ENCODE peak calls at places on chromosomes 4 and X, in seven cellular contexts. One of them, this sample, is unnamed. For H3K4me1, the result is how much of the 10 kb centered on the place peaks cover.

GRCh38 chr4:127730142-127730913 is at the start of gene SLC25A31:
- DNase-seq in tibial nerve: no peak
- DNase-seq in breast epithelium: no peak
- DNase-seq in neural progenitor cell: no peak
- DNase-seq in ascending aorta: no peak
- DNase-seq in DND-41: no peak
- DNase-seq in osteoblast: peak
- DNase-seq in this sample: no peak

GRCh38 chr4:97367878-97368277 is 775.4 kb downstream of the STPG2 start:
- DNase-seq in tibial nerve: no peak
- DNase-seq in breast epithelium: no peak
- DNase-seq in neural progenitor cell: no peak
- DNase-seq in ascending aorta: no peak
- DNase-seq in DND-41: no peak
- DNase-seq in osteoblast: no peak
- DNase-seq in this sample: no peak

GRCh38 chrX:132023896-132024386 is 839 bp downstream of the STK26 start:
- DNase-seq in tibial nerve: no peak
- DNase-seq in breast epithelium: no peak
- DNase-seq in neural progenitor cell: peak
- DNase-seq in ascending aorta: no peak
- DNase-seq in DND-41: peak
- DNase-seq in osteoblast: no peak
- DNase-seq in this sample: peak

GRCh38 chrX:132226169-132226568 is 6.9 kb upstream of the RAP2C start:
- DNase-seq in tibial nerve: no peak
- DNase-seq in breast epithelium: no peak
- DNase-seq in neural progenitor cell: no peak
- DNase-seq in ascending aorta: no peak
- DNase-seq in DND-41: no peak
- DNase-seq in osteoblast: no peak
- DNase-seq in this sample: no peak

GRCh38 chr4:38119663-38120374 is 159.6 kb downstream of the PTTG2 start:
- DNase-seq in tibial nerve: no peak
- DNase-seq in breast epithelium: no peak
- DNase-seq in neural progenitor cell: no peak
- DNase-seq in ascending aorta: no peak
- DNase-seq in DND-41: no peak
- DNase-seq in osteoblast: no peak
- DNase-seq in this sample: no peak

GRCh38 chr4:53702334-53703266 is 111.3 kb upstream of the LNX1 start:
- DNase-seq in tibial nerve: peak
- DNase-seq in breast epithelium: peak
- DNase-seq in neural progenitor cell: peak
- DNase-seq in ascending aorta: peak
- DNase-seq in DND-41: no peak
- DNase-seq in osteoblast: peak
- DNase-seq in this sample: no peak

GRCh38 chr4:81499840-81500239 is 28.1 kb upstream of the RASGEF1B start:
- DNase-seq in tibial nerve: no peak
- DNase-seq in breast epithelium: no peak
- DNase-seq in neural progenitor cell: peak
- DNase-seq in ascending aorta: no peak
- DNase-seq in DND-41: no peak
- DNase-seq in osteoblast: peak
- DNase-seq in this sample: no peak

GRCh38 chr4:15756361-15756861 is 21.7 kb upstream of the CD38 start:
- DNase-seq in tibial nerve: no peak
- DNase-seq in breast epithelium: no peak
- DNase-seq in neural progenitor cell: no peak
- DNase-seq in ascending aorta: no peak
- DNase-seq in DND-41: peak
- DNase-seq in osteoblast: peak
- DNase-seq in this sample: peak

GRCh38 chrX:41333744-41333993 is 293 bp upstream of the DDX3X start:
- DNase-seq in tibial nerve: peak
- DNase-seq in breast epithelium: no peak
- DNase-seq in neural progenitor cell: peak
- DNase-seq in ascending aorta: peak
- DNase-seq in DND-41: peak
- DNase-seq in osteoblast: peak
- DNase-seq in this sample: no peak

GRCh38 chr4:8132400-8132799 is 26.2 kb downstream of the ABLIM2 start:
- DNase-seq in tibial nerve: no peak
- DNase-seq in breast epithelium: no peak
- DNase-seq in neural progenitor cell: no peak
- DNase-seq in ascending aorta: no peak
- DNase-seq in DND-41: no peak
- DNase-seq in osteoblast: no peak
- DNase-seq in this sample: no peak

GRCh38 chrX:147846676-147847075 is 65.0 kb upstream of the FMR1 start:
- DNase-seq in tibial nerve: no peak
- DNase-seq in breast epithelium: no peak
- DNase-seq in neural progenitor cell: no peak
- DNase-seq in ascending aorta: no peak
- DNase-seq in DND-41: no peak
- DNase-seq in osteoblast: no peak
- DNase-seq in this sample: no peak

GRCh38 chrX:72105436-72105835 is 26.3 kb downstream of the RTL5 start:
- DNase-seq in tibial nerve: no peak
- DNase-seq in breast epithelium: no peak
- DNase-seq in neural progenitor cell: no peak
- DNase-seq in ascending aorta: no peak
- DNase-seq in DND-41: no peak
- DNase-seq in osteoblast: peak
- DNase-seq in this sample: peak

GRCh38 chr4:17494258-17494657 is 17.6 kb downstream of the QDPR start:
- DNase-seq in tibial nerve: no peak
- DNase-seq in breast epithelium: no peak
- DNase-seq in neural progenitor cell: no peak
- DNase-seq in ascending aorta: no peak
- DNase-seq in DND-41: no peak
- DNase-seq in osteoblast: peak
- DNase-seq in this sample: no peak

GRCh38 chr4:54102747-54103146 is 2.8 kb downstream of the GSX2 start:
- DNase-seq in tibial nerve: no peak
- DNase-seq in breast epithelium: no peak
- DNase-seq in neural progenitor cell: no peak
- DNase-seq in ascending aorta: no peak
- DNase-seq in DND-41: no peak
- DNase-seq in osteoblast: no peak
- DNase-seq in this sample: no peak

GRCh38 chr4:89134775-89135319 is 23.5 kb downstream of the TIGD2 start:
- DNase-seq in tibial nerve: peak
- DNase-seq in breast epithelium: no peak
- DNase-seq in neural progenitor cell: no peak
- DNase-seq in ascending aorta: no peak
- DNase-seq in DND-41: no peak
- DNase-seq in osteoblast: no peak
- DNase-seq in this sample: no peak

GRCh38 chr4:118345813-118346212 is 7.0 kb downstream of the PRSS12 start:
- DNase-seq in tibial nerve: no peak
- DNase-seq in breast epithelium: no peak
- DNase-seq in neural progenitor cell: no peak
- DNase-seq in ascending aorta: no peak
- DNase-seq in DND-41: no peak
- DNase-seq in osteoblast: no peak
- DNase-seq in this sample: no peak

GRCh38 chr4:3765271-3766206 is 646 bp upstream of the ADRA2C start:
- DNase-seq in tibial nerve: no peak
- DNase-seq in breast epithelium: no peak
- DNase-seq in neural progenitor cell: peak
- DNase-seq in ascending aorta: peak
- DNase-seq in DND-41: no peak
- DNase-seq in osteoblast: peak
- DNase-seq in this sample: no peak

GRCh38 chr4:3851211-3851610 is 85.0 kb downstream of the ADRA2C start:
- DNase-seq in tibial nerve: no peak
- DNase-seq in breast epithelium: no peak
- DNase-seq in neural progenitor cell: peak
- DNase-seq in ascending aorta: no peak
- DNase-seq in DND-41: no peak
- DNase-seq in osteoblast: peak
- DNase-seq in this sample: no peak

GRCh38 chr4:38684271-38684670 is 20.3 kb downstream of the KLF3 start:
- DNase-seq in tibial nerve: no peak
- DNase-seq in breast epithelium: no peak
- DNase-seq in neural progenitor cell: no peak
- DNase-seq in ascending aorta: no peak
- DNase-seq in DND-41: no peak
- DNase-seq in osteoblast: no peak
- DNase-seq in this sample: no peak

GRCh38 chr4:123411514-123411913 is 14.9 kb downstream of the SPRY1 start:
- DNase-seq in tibial nerve: no peak
- DNase-seq in breast epithelium: no peak
- DNase-seq in neural progenitor cell: no peak
- DNase-seq in ascending aorta: no peak
- DNase-seq in DND-41: peak
- DNase-seq in osteoblast: no peak
- DNase-seq in this sample: no peak

GRCh38 chr4:123409301-123409700 is 12.7 kb downstream of the SPRY1 start:
- DNase-seq in tibial nerve: no peak
- DNase-seq in breast epithelium: no peak
- DNase-seq in neural progenitor cell: no peak
- DNase-seq in ascending aorta: no peak
- DNase-seq in DND-41: no peak
- DNase-seq in osteoblast: no peak
- DNase-seq in this sample: no peak

GRCh38 chr4:123412700-123413512 is 16.3 kb downstream of the SPRY1 start:
- DNase-seq in tibial nerve: no peak
- DNase-seq in breast epithelium: no peak
- DNase-seq in neural progenitor cell: no peak
- DNase-seq in ascending aorta: no peak
- DNase-seq in DND-41: no peak
- DNase-seq in osteoblast: peak
- DNase-seq in this sample: no peak

GRCh38 chr4:123408471-123409084 is 12.0 kb downstream of the SPRY1 start:
- DNase-seq in tibial nerve: no peak
- DNase-seq in breast epithelium: no peak
- DNase-seq in neural progenitor cell: peak
- DNase-seq in ascending aorta: no peak
- DNase-seq in DND-41: no peak
- DNase-seq in osteoblast: peak
- DNase-seq in this sample: no peak

GRCh38 chr4:123411976-123412589 is 15.5 kb downstream of the SPRY1 start:
- DNase-seq in tibial nerve: no peak
- DNase-seq in breast epithelium: no peak
- DNase-seq in neural progenitor cell: peak
- DNase-seq in ascending aorta: no peak
- DNase-seq in DND-41: no peak
- DNase-seq in osteoblast: no peak
- DNase-seq in this sample: no peak
- H3K4me1 ChIP-seq in tibial nerve: under half
- H3K4me1 ChIP-seq in breast epithelium: under half
- H3K4me1 ChIP-seq in neural progenitor cell: half or more
- H3K4me1 ChIP-seq in ascending aorta: under half
- H3K4me1 ChIP-seq in DND-41: under half
- H3K4me1 ChIP-seq in osteoblast: under half
- H3K4me1 ChIP-seq in this sample: under half

DNA sequence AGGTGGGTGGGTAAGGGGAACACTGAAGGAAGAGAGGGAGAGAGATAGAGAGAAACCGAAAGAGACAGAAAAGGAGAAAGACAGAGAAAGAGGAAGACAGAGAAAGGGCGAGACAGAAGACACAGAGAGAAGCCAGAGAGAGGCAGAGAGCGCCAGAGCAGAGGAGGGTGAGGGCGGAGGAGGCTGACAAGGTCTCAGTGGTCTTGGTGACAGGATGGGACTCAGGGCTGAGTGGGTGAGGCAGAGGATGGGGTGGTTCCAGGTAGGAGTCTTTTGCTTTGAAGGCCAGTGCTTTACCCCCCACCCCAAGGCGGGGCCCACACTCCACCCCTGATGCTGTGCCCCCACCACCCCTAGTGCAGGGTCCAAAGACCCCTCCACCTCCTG is 1.1 kb downstream of the IQSEC2 start:
- DNase-seq in tibial nerve: no peak
- DNase-seq in breast epithelium: no peak
- DNase-seq in neural progenitor cell: no peak
- DNase-seq in ascending aorta: no peak
- DNase-seq in DND-41: no peak
- DNase-seq in osteoblast: no peak
- DNase-seq in this sample: no peak
- H3K4me3 ChIP-seq in tibial nerve: no peak
- H3K4me3 ChIP-seq in breast epithelium: no peak
- H3K4me3 ChIP-seq in neural progenitor cell: no peak
- H3K4me3 ChIP-seq in ascending aorta: peak
- H3K4me3 ChIP-seq in DND-41: no peak
- H3K4me3 ChIP-seq in osteoblast: peak
- H3K4me3 ChIP-seq in this sample: no peak

GRCh38 chrX:53269536-53270107 is 11.8 kb downstream of the IQSEC2 start:
- DNase-seq in tibial nerve: no peak
- DNase-seq in breast epithelium: no peak
- DNase-seq in neural progenitor cell: no peak
- DNase-seq in ascending aorta: no peak
- DNase-seq in DND-41: no peak
- DNase-seq in osteoblast: no peak
- DNase-seq in this sample: no peak

GRCh38 chrX:53266175-53266574 is 15.2 kb downstream of the IQSEC2 start:
- DNase-seq in tibial nerve: no peak
- DNase-seq in breast epithelium: no peak
- DNase-seq in neural progenitor cell: no peak
- DNase-seq in ascending aorta: no peak
- DNase-seq in DND-41: no peak
- DNase-seq in osteoblast: no peak
- DNase-seq in this sample: no peak

GRCh38 chrX:53266914-53267313 is 14.5 kb downstream of the IQSEC2 start:
- DNase-seq in tibial nerve: no peak
- DNase-seq in breast epithelium: no peak
- DNase-seq in neural progenitor cell: no peak
- DNase-seq in ascending aorta: no peak
- DNase-seq in DND-41: no peak
- DNase-seq in osteoblast: no peak
- DNase-seq in this sample: no peak

GRCh38 chrX:53265771-53266170 is 15.6 kb downstream of the IQSEC2 start:
- DNase-seq in tibial nerve: no peak
- DNase-seq in breast epithelium: no peak
- DNase-seq in neural progenitor cell: no peak
- DNase-seq in ascending aorta: no peak
- DNase-seq in DND-41: no peak
- DNase-seq in osteoblast: no peak
- DNase-seq in this sample: no peak

DNA sequence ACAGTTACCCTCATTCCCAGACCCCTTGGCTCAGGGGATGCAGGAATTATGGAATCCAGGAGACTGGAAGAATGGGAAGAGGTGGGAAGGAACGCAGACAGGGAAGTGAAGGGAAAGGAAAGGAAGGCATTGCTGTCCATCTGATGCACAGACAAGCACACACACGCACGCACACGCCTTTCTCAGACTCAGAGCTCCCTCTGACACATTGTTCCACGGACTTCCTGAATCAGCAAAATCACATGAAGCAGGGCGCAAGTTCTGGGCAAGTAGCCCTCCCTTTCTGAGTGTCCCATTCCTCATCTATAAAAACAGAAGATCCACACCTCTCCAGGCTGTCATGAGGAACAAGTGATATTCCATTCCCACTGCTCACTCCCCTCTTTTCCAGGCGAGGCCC is 13.2 kb downstream of the IQSEC2 start:
- DNase-seq in tibial nerve: no peak
- DNase-seq in breast epithelium: no peak
- DNase-seq in neural progenitor cell: no peak
- DNase-seq in ascending aorta: no peak
- DNase-seq in DND-41: no peak
- DNase-seq in osteoblast: no peak
- DNase-seq in this sample: no peak
- TF ChIP-seq CTCF in tibial nerve: no peak
- TF ChIP-seq CTCF in breast epithelium: no peak
- TF ChIP-seq CTCF in neural progenitor cell: no peak
- TF ChIP-seq CTCF in ascending aorta: no peak
- TF ChIP-seq CTCF in DND-41: no peak
- TF ChIP-seq CTCF in osteoblast: no peak
- TF ChIP-seq CTCF in this sample: no peak

GRCh38 chrX:154483325-154483724 is 3.1 kb downstream of the UBL4A start:
- DNase-seq in tibial nerve: no peak
- DNase-seq in breast epithelium: no peak
- DNase-seq in neural progenitor cell: no peak
- DNase-seq in ascending aorta: no peak
- DNase-seq in DND-41: no peak
- DNase-seq in osteoblast: peak
- DNase-seq in this sample: no peak
- H3K4me1 ChIP-seq in tibial nerve: under half
- H3K4me1 ChIP-seq in breast epithelium: under half
- H3K4me1 ChIP-seq in neural progenitor cell: under half
- H3K4me1 ChIP-seq in ascending aorta: under half
- H3K4me1 ChIP-seq in DND-41: under half
- H3K4me1 ChIP-seq in osteoblast: under half
- H3K4me1 ChIP-seq in this sample: under half